ENCODE peak calls at places on chromosomes 6 and 20, in four cellular contexts. One of them, this sample, is unnamed.

GRCh38 chr6:131116755-131117360 is 18.4 kb upstream of the AKAP7 start:
- DNase-seq in lower lobe of right lung: no peak
- DNase-seq in kidney: no peak
- DNase-seq in left ventricle myocardium inferior: no peak
- DNase-seq in this sample: no peak

GRCh38 chr20:63635431-63636141 is 8.7 kb upstream of the GMEB2 start:
- DNase-seq in lower lobe of right lung: peak
- DNase-seq in kidney: peak
- DNase-seq in left ventricle myocardium inferior: no peak
- DNase-seq in this sample: no peak

GRCh38 chr20:62483613-62484468 is 8.0 kb upstream of the GATA5 start:
- DNase-seq in lower lobe of right lung: no peak
- DNase-seq in kidney: no peak
- DNase-seq in left ventricle myocardium inferior: no peak
- DNase-seq in this sample: no peak

GRCh38 chr6:77447254-77447653 is 16.0 kb downstream of the HTR1B start:
- DNase-seq in lower lobe of right lung: no peak
- DNase-seq in kidney: no peak
- DNase-seq in left ventricle myocardium inferior: no peak
- DNase-seq in this sample: no peak

GRCh38 chr6:35014786-35015185 is 125.7 kb downstream of the ANKS1A start:
- DNase-seq in lower lobe of right lung: no peak
- DNase-seq in kidney: no peak
- DNase-seq in left ventricle myocardium inferior: no peak
- DNase-seq in this sample: no peak

GRCh38 chr6:156718647-156719394 is 58.4 kb upstream of the ARID1B start:
- DNase-seq in lower lobe of right lung: no peak
- DNase-seq in kidney: peak
- DNase-seq in left ventricle myocardium inferior: peak
- DNase-seq in this sample: no peak

GRCh38 chr20:55095745-55096450 is 620.5 kb downstream of the DOK5 start:
- DNase-seq in lower lobe of right lung: no peak
- DNase-seq in kidney: no peak
- DNase-seq in left ventricle myocardium inferior: no peak
- DNase-seq in this sample: no peak

GRCh38 chr6:139587469-139587868 is 213.0 kb upstream of the CITED2 start:
- DNase-seq in lower lobe of right lung: no peak
- DNase-seq in kidney: no peak
- DNase-seq in left ventricle myocardium inferior: no peak
- DNase-seq in this sample: no peak

GRCh38 chr6:22164236-22164635 is 132.6 kb downstream of the PRL start:
- DNase-seq in lower lobe of right lung: no peak
- DNase-seq in kidney: no peak
- DNase-seq in left ventricle myocardium inferior: no peak
- DNase-seq in this sample: no peak

GRCh38 chr6:70724524-70724923 is 56.8 kb downstream of the SMAP1 start:
- DNase-seq in lower lobe of right lung: no peak
- DNase-seq in kidney: no peak
- DNase-seq in left ventricle myocardium inferior: no peak
- DNase-seq in this sample: no peak

GRCh38 chr6:107308676-107309075 is 150.7 kb downstream of the PDSS2 start:
- DNase-seq in lower lobe of right lung: no peak
- DNase-seq in kidney: no peak
- DNase-seq in left ventricle myocardium inferior: no peak
- DNase-seq in this sample: no peak

GRCh38 chr20:23125625-23126191 is 39.6 kb upstream of the CD93 start:
- DNase-seq in lower lobe of right lung: peak
- DNase-seq in kidney: peak
- DNase-seq in left ventricle myocardium inferior: peak
- DNase-seq in this sample: no peak

GRCh38 chr6:160042014-160042773 is 73.3 kb downstream of the IGF2R start:
- DNase-seq in lower lobe of right lung: no peak
- DNase-seq in kidney: no peak
- DNase-seq in left ventricle myocardium inferior: no peak
- DNase-seq in this sample: no peak

GRCh38 chr6:36890264-36890663 is 4.5 kb downstream of the C6orf89 start:
- DNase-seq in lower lobe of right lung: no peak
- DNase-seq in kidney: no peak
- DNase-seq in left ventricle myocardium inferior: no peak
- DNase-seq in this sample: no peak

GRCh38 chr6:101761124-101761601 is 367.7 kb downstream of the GRIK2 start:
- DNase-seq in lower lobe of right lung: no peak
- DNase-seq in kidney: no peak
- DNase-seq in left ventricle myocardium inferior: no peak
- DNase-seq in this sample: peak

GRCh38 chr6:159184559-159184958 is 15.4 kb downstream of the FNDC1 start:
- DNase-seq in lower lobe of right lung: no peak
- DNase-seq in kidney: no peak
- DNase-seq in left ventricle myocardium inferior: no peak
- DNase-seq in this sample: no peak

GRCh38 chr6:39102024-39102820 is 12.8 kb downstream of the SAYSD1 start:
- DNase-seq in lower lobe of right lung: no peak
- DNase-seq in kidney: no peak
- DNase-seq in left ventricle myocardium inferior: peak
- DNase-seq in this sample: no peak

GRCh38 chr6:34601706-34602105 is 45.6 kb upstream of the SPDEF start:
- DNase-seq in lower lobe of right lung: no peak
- DNase-seq in kidney: no peak
- DNase-seq in left ventricle myocardium inferior: no peak
- DNase-seq in this sample: no peak

GRCh38 chr6:156545021-156545420 is 232.2 kb upstream of the ARID1B start:
- DNase-seq in lower lobe of right lung: no peak
- DNase-seq in kidney: no peak
- DNase-seq in left ventricle myocardium inferior: no peak
- DNase-seq in this sample: no peak

GRCh38 chr6:170063431-170063830 is 227.4 kb downstream of the DLL1 start:
- DNase-seq in lower lobe of right lung: peak
- DNase-seq in kidney: peak
- DNase-seq in left ventricle myocardium inferior: no peak
- DNase-seq in this sample: no peak

GRCh38 chr6:139173172-139173571 is 38.3 kb downstream of the HECA start:
- DNase-seq in lower lobe of right lung: no peak
- DNase-seq in kidney: no peak
- DNase-seq in left ventricle myocardium inferior: no peak
- DNase-seq in this sample: no peak

GRCh38 chr6:168700880-168701279 is 259.9 kb downstream of the SMOC2 start:
- DNase-seq in lower lobe of right lung: no peak
- DNase-seq in kidney: peak
- DNase-seq in left ventricle myocardium inferior: no peak
- DNase-seq in this sample: no peak

GRCh38 chr20:62352402-62353288 is 14.5 kb downstream of the LAMA5 start:
- DNase-seq in lower lobe of right lung: no peak
- DNase-seq in kidney: no peak
- DNase-seq in left ventricle myocardium inferior: peak
- DNase-seq in this sample: no peak

GRCh38 chr6:5851261-5851757 is 155.4 kb downstream of the NRN1 start:
- DNase-seq in lower lobe of right lung: peak
- DNase-seq in kidney: peak
- DNase-seq in left ventricle myocardium inferior: peak
- DNase-seq in this sample: no peak

GRCh38 chr20:381581-382290 is 1.2 kb downstream of the TRIB3 start:
- DNase-seq in lower lobe of right lung: peak
- DNase-seq in kidney: peak
- DNase-seq in left ventricle myocardium inferior: peak
- DNase-seq in this sample: no peak

GRCh38 chr6:105784179-105784578 is 302.0 kb upstream of the PRDM1 start:
- DNase-seq in lower lobe of right lung: no peak
- DNase-seq in kidney: no peak
- DNase-seq in left ventricle myocardium inferior: no peak
- DNase-seq in this sample: no peak

GRCh38 chr6:112017169-112017568 is 36.7 kb upstream of the CCN6 start:
- DNase-seq in lower lobe of right lung: no peak
- DNase-seq in kidney: no peak
- DNase-seq in left ventricle myocardium inferior: no peak
- DNase-seq in this sample: no peak
- H3K27ac ChIP-seq in lower lobe of right lung: no peak
- H3K27ac ChIP-seq in kidney: no peak
- H3K27ac ChIP-seq in left ventricle myocardium inferior: peak
- H3K27ac ChIP-seq in this sample: no peak

GRCh38 chr6:74650668-74651067 is 555.2 kb downstream of the COL12A1 start:
- DNase-seq in lower lobe of right lung: no peak
- DNase-seq in kidney: no peak
- DNase-seq in left ventricle myocardium inferior: no peak
- DNase-seq in this sample: no peak

GRCh38 chr6:74646461-74646860 is 559.4 kb downstream of the COL12A1 start:
- DNase-seq in lower lobe of right lung: no peak
- DNase-seq in kidney: no peak
- DNase-seq in left ventricle myocardium inferior: no peak
- DNase-seq in this sample: no peak

GRCh38 chr6:74642101-74642500 is 563.8 kb downstream of the COL12A1 start:
- DNase-seq in lower lobe of right lung: no peak
- DNase-seq in kidney: no peak
- DNase-seq in left ventricle myocardium inferior: no peak
- DNase-seq in this sample: no peak

GRCh38 chr6:74645108-74645849 is 560.6 kb downstream of the COL12A1 start:
- DNase-seq in lower lobe of right lung: no peak
- DNase-seq in kidney: no peak
- DNase-seq in left ventricle myocardium inferior: no peak
- DNase-seq in this sample: no peak
- H3K27ac ChIP-seq in lower lobe of right lung: no peak
- H3K27ac ChIP-seq in kidney: no peak
- H3K27ac ChIP-seq in left ventricle myocardium inferior: no peak
- H3K27ac ChIP-seq in this sample: no peak

DNA sequence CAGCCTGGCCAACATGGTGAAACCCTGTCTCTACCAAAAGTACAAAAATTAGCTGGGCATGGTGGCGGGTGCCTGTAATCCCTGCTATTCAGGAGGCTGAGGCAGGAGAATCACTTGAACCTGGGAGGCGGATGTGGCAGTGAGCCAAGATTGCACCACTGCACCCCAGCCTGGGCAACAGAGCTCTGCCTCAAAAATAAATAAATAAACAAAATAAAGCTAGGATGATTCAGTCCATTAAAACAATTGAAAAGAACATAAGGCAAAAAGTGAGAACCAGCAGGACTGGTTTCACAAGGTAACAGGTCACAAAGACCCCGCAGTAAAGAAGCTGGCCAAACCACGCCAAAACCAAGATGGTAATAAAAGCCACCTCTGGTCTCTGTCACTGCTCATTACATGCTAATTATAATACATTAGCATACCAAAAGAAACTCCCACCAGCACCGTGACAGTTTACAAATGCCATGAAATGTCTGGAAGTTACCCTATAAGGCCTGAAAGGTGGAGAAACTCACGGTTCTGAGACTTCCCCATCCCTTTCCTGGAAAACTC is 10.4 kb downstream of the LAMA4 start:
- DNase-seq in lower lobe of right lung: no peak
- DNase-seq in kidney: no peak
- DNase-seq in left ventricle myocardium inferior: no peak
- DNase-seq in this sample: no peak
- H3K27ac ChIP-seq in lower lobe of right lung: peak
- H3K27ac ChIP-seq in kidney: no peak
- H3K27ac ChIP-seq in left ventricle myocardium inferior: peak
- H3K27ac ChIP-seq in this sample: no peak

DNA sequence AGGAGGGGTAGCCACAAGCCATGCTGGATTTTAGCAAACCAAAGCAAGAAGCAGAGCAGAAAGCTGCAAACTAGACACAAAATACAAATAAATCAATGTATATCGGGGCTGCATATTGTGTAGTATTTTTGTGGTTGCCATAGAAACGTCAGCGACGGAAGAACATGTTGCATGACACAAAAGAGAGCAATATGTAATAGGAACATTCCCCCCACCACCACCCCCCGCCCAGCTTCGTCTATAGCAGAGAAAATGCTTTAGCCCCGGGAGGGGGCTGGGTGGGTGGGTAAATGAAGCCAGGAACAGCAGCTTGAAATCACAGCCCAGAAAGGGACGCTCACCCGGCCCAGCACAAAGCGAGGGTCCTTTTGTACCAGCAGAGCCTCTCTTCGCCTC is 507 bp downstream of the AGPAT4 start:
- DNase-seq in lower lobe of right lung: peak
- DNase-seq in kidney: no peak
- DNase-seq in left ventricle myocardium inferior: no peak
- DNase-seq in this sample: no peak
- H3K27ac ChIP-seq in lower lobe of right lung: peak
- H3K27ac ChIP-seq in kidney: no peak
- H3K27ac ChIP-seq in left ventricle myocardium inferior: peak
- H3K27ac ChIP-seq in this sample: no peak

GRCh38 chr6:64294034-64294433 is 658.4 kb downstream of the PHF3 start:
- DNase-seq in lower lobe of right lung: no peak
- DNase-seq in kidney: no peak
- DNase-seq in left ventricle myocardium inferior: no peak
- DNase-seq in this sample: no peak

GRCh38 chr6:64293298-64293697 is 657.7 kb downstream of the PHF3 start:
- DNase-seq in lower lobe of right lung: no peak
- DNase-seq in kidney: no peak
- DNase-seq in left ventricle myocardium inferior: no peak
- DNase-seq in this sample: no peak

GRCh38 chr6:64290867-64291266 is 655.3 kb downstream of the PHF3 start:
- DNase-seq in lower lobe of right lung: no peak
- DNase-seq in kidney: no peak
- DNase-seq in left ventricle myocardium inferior: no peak
- DNase-seq in this sample: no peak

GRCh38 chr6:64289946-64290345 is 654.3 kb downstream of the PHF3 start:
- DNase-seq in lower lobe of right lung: no peak
- DNase-seq in kidney: no peak
- DNase-seq in left ventricle myocardium inferior: no peak
- DNase-seq in this sample: no peak
- H3K27ac ChIP-seq in lower lobe of right lung: no peak
- H3K27ac ChIP-seq in kidney: no peak
- H3K27ac ChIP-seq in left ventricle myocardium inferior: no peak
- H3K27ac ChIP-seq in this sample: no peak

DNA sequence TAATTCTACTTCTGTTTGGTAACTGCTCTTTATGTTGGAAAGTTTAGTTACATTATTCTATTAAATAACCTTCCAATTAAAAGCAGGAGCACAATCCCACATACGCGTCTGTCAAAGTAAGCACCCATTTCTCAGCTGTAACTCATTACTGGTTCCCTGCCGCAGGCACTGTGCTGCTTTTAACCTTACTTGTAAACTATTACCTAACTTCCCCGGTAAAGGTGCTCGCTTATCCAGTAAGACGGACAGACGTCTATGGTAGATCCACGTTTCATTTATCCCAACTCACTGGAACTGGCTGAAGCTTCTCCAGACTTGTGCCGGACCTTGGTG is 522 bp upstream of the ENPP4 start:
- DNase-seq in lower lobe of right lung: no peak
- DNase-seq in kidney: no peak
- DNase-seq in left ventricle myocardium inferior: no peak
- DNase-seq in this sample: no peak
- H3K27ac ChIP-seq in lower lobe of right lung: peak
- H3K27ac ChIP-seq in kidney: no peak
- H3K27ac ChIP-seq in left ventricle myocardium inferior: peak
- H3K27ac ChIP-seq in this sample: no peak

GRCh38 chr20:32446301-32447100 is 88.4 kb downstream of the ASXL1 start:
- DNase-seq in lower lobe of right lung: no peak
- DNase-seq in kidney: no peak
- DNase-seq in left ventricle myocardium inferior: no peak
- DNase-seq in this sample: no peak
- H3K27ac ChIP-seq in lower lobe of right lung: no peak
- H3K27ac ChIP-seq in kidney: no peak
- H3K27ac ChIP-seq in left ventricle myocardium inferior: peak
- H3K27ac ChIP-seq in this sample: no peak

This sample was measured in SK-N-MC.